ENCODE peak calls at places on chromosomes 4 and X, in seven cellular contexts. R is H9, A is IMR-90, F is neuronal stem cell, Q is trophoblast cell, E is H1, H is mesenchymal stem cell. W is an unnamed sample.

GRCh38 chrX:10050481-10050880 is 83.3 kb downstream of the CLDN34 start:
- DNase-seq in R (peak; percentile 63), A (peak; percentile 8), F (no peak), Q (no peak), E (peak; percentile 50), H (no peak), W (peak; percentile 56)

GRCh38 chr4:142845293-142846070 is 619 bp downstream of the INPP4B start:
- DNase-seq in R (peak; percentile 51), A (no peak), F (peak; percentile 29), Q (peak; percentile 10), E (peak; percentile 67), H (peak; percentile 19), W (peak; percentile 47)

GRCh38 chr4:70945452-70946055 is 43.4 kb downstream of the MOB1B start:
- DNase-seq in R (no peak), A (peak; percentile 66), F (no peak), Q (no peak), E (no peak), H (peak; percentile 29), W (no peak)

GRCh38 chr4:169657470-169658107 is 37.2 kb downstream of the CLCN3 start:
- DNase-seq in R (no peak), A (no peak), F (no peak), Q (no peak), E (no peak), H (no peak), W (no peak)

GRCh38 chr4:41257257-41257900 is 651 bp downstream of the UCHL1 start:
- DNase-seq in R (peak; percentile 61), A (peak; percentile 52), F (peak; percentile 53), Q (peak; percentile 42), E (peak; percentile 73), H (peak; percentile 69), W (peak; percentile 66)

GRCh38 chrX:39736219-39737211 is 361.2 kb downstream of the BCOR start:
- DNase-seq in R (no peak), A (peak; percentile 75), F (no peak), Q (no peak), E (no peak), H (peak; percentile 28), W (no peak)

GRCh38 chrX:133923113-133923512 is 62.3 kb downstream of the GPC3 start:
- DNase-seq in R (no peak), A (no peak), F (no peak), Q (peak; percentile 12), E (no peak), H (peak; percentile 25), W (peak; percentile 15)

GRCh38 chr4:16461362-16461761 is 235.1 kb upstream of the TAPT1 start:
- DNase-seq in R (no peak), A (no peak), F (no peak), Q (peak; percentile 12), E (no peak), H (peak; percentile 4), W (no peak)

DNA sequence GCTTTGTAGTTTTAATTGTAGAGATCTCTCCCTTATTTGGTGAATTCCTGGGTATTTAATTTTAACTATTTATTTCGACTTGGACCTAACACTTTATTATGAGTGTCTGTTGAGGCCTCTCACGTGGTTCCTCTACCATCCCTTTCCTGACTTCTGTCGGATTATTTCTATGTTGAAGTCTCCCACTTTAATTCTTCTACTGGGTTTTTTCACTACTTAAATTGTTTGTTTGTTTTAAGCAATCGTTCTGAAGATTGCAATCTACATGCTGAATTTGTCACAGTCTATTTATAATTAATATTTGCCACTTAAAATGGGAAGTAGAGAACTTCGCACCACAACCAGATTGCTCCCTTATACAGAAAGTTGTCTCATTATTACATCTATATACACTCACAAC is 20.8 kb upstream of the NKX1-1 start:
- DNase-seq in R (no peak), A (no peak), F (no peak), Q (no peak), E (no peak), H (no peak), W (no peak)
- H3K23ac ChIP-seq in R (no peak overlapping the region), A (no peak overlapping the region), F (no peak overlapping the region), Q (no peak overlapping the region), E (no peak overlapping the region), H (no peak overlapping the region), W (no peak overlapping the region)

DNA sequence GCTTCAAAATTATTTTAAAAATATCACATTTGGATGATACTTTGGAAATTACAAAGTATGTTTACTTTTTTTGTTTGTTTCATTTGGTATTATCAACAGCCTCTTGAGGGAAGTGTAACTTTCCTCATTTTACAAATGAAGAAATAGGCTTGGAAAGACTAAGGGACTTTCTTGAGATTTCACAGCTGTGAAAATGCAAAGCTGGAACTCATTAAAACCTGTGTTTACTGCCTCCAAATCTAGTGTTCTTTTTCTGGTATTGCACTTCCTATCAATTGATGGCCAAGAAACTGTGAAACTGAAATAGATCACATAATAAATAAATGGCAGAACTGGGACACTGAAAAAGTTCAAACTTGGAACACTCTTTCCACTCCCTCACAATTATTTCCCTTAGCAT is 34.2 kb downstream of the RTL3 start:
- DNase-seq in R (no peak), A (no peak), F (no peak), Q (no peak), E (no peak), H (no peak), W (no peak)
- H3K23ac ChIP-seq in R (no peak overlapping the region), A (no peak overlapping the region), F (no peak overlapping the region), Q (no peak overlapping the region), E (no peak overlapping the region), H (no peak overlapping the region), W (no peak overlapping the region)

GRCh38 chr4:121380448-121381147 is at the start of gene QRFPR:
- DNase-seq in R (peak; percentile 70), A (no peak), F (peak; percentile 29), Q (no peak), E (peak; percentile 70), H (peak; percentile 9), W (peak; percentile 71)
- H3K23ac ChIP-seq in R (no peak within 1 kb of the TSS), A (no peak within 1 kb of the TSS), F (peak within 1 kb of the TSS; percentile 65), Q (no peak within 1 kb of the TSS), E (no peak within 1 kb of the TSS), H (no peak within 1 kb of the TSS), W (no peak within 1 kb of the TSS)

DNA sequence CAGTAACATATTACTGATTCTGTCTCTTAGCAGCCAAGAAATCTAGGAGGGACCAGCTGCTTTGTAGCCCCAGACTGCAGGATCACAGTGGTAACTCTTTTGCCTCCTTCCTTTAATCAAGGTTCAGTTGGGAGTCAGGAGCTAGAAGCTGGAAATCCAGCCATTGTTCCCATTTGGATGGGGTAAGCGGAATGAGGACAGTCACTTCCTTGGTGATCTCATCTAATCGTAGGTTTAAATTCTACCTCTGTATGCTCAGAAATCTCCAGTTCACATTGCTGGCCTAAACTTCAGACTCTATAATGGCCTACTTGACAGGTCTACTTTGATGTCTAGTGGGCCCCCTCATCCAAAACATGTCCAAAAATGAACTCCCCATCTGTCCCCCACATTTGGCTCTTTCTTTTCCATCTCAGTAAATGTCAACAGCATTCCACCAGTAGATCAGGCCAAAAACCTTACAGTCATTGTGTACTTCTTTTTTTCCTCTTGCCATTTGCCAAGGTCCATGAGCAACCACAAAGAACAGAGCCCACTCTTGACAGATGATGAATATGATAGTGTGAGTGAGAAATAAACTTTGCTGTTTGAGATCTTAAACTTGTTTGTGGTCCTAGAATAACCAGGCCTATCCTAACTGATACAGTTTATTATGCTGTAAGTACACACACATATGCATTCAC is 40.1 kb downstream of the WWC2 start:
- DNase-seq in R (no peak), A (peak; percentile 31), F (no peak), Q (no peak), E (no peak), H (no peak), W (peak; percentile 31)
- H3K23ac ChIP-seq in R (no peak overlapping the region), A (peak overlapping the region; percentile 70), F (no peak overlapping the region), Q (no peak overlapping the region), E (no peak overlapping the region), H (no peak overlapping the region), W (no peak overlapping the region)